ENCODE peak calls at places on chromosomes 2 and 18, in ten cellular contexts. L, C, Y, J, O, E, H, T, W and B are unnamed samples.

GRCh38 chr18:68865503-68865902 is 67.6 kb downstream of the CCDC102B start:
- DNase-seq in C (no peak), J (no peak), O (no peak), E (no peak), Y (no peak), W (no peak), L (no peak), H (no peak), T (no peak), B (no peak)

GRCh38 chr2:176814740-176815367 is 397.7 kb upstream of the HNRNPA3 start:
- DNase-seq in C (peak), T (no peak), O (peak), Y (peak), J (peak), H (no peak), W (peak), E (peak), L (peak), B (peak)

GRCh38 chr2:75155115-75155514 is 44.2 kb downstream of the TACR1 start:
- DNase-seq in T (no peak), L (no peak), E (no peak), O (no peak), Y (no peak), W (no peak), H (no peak), J (peak), C (no peak), B (peak)

GRCh38 chr2:222442665-222443064 is 18.3 kb downstream of the SGPP2 start:
- DNase-seq in H (no peak), W (no peak), J (no peak), E (no peak), T (no peak), C (no peak), Y (no peak), O (no peak), L (no peak), B (no peak)

GRCh38 chr2:216634317-216635148 is 1.3 kb downstream of the IGFBP2 start:
- DNase-seq in J (peak), H (no peak), E (no peak), Y (no peak), W (peak), C (no peak), L (no peak), T (no peak), O (peak), B (no peak)

GRCh38 chr18:23105030-23105429 is 30.3 kb upstream of the CABLES1 start:
- DNase-seq in O (no peak), C (no peak), H (no peak), J (no peak), E (no peak), L (no peak), Y (no peak), W (no peak), T (no peak), B (no peak)

GRCh38 chr2:42102606-42103450 is 55.0 kb downstream of the PKDCC start:
- DNase-seq in J (no peak), H (no peak), W (peak), Y (peak), O (peak), E (peak), L (no peak), C (no peak), T (no peak), B (peak)

GRCh38 chr2:172968061-172968469 is 107.6 kb upstream of the MAP3K20 start:
- DNase-seq in O (no peak), T (peak), J (peak), H (no peak), E (peak), C (no peak), L (no peak), W (no peak), Y (peak), B (peak)

GRCh38 chr2:189782221-189782671 is 1.9 kb downstream of the ORMDL1 start:
- DNase-seq in T (no peak), O (no peak), W (no peak), J (peak), H (no peak), L (no peak), Y (peak), E (peak), C (no peak), B (peak)

GRCh38 chr2:42050350-42051167 is 2.7 kb downstream of the PKDCC start:
- DNase-seq in O (no peak), L (no peak), Y (no peak), W (no peak), J (no peak), E (no peak), T (no peak), C (no peak), H (no peak), B (no peak)

GRCh38 chr2:28209864-28210263 is 182.8 kb upstream of the FOSL2 start:
- DNase-seq in E (no peak), C (no peak), Y (no peak), T (no peak), H (no peak), W (no peak), L (no peak), J (no peak), O (no peak), B (no peak)

GRCh38 chr2:16058747-16059358 is 118.5 kb downstream of the MYCN start:
- DNase-seq in T (no peak), Y (no peak), L (no peak), W (no peak), H (no peak), J (no peak), O (no peak), E (no peak), C (no peak), B (no peak)

GRCh38 chr18:44733069-44733753 is 52.5 kb downstream of the SETBP1 start:
- DNase-seq in T (peak), L (no peak), O (no peak), H (no peak), W (no peak), E (peak), J (peak), Y (peak), C (no peak), B (peak)

GRCh38 chr18:52310651-52311050 is 29.3 kb upstream of the DCC start:
- DNase-seq in O (no peak), Y (no peak), T (no peak), W (no peak), L (no peak), C (no peak), J (no peak), E (no peak), H (no peak), B (no peak)

GRCh38 chr2:172099472-172100079 is 3.1 kb downstream of the DLX2 start:
- DNase-seq in H (no peak), O (no peak), Y (no peak), T (no peak), L (no peak), W (no peak), J (no peak), C (no peak), E (no peak), B (no peak)

GRCh38 chr2:96953611-96954489 is 32.5 kb downstream of the FAM178B start:
- DNase-seq in W (no peak), Y (no peak), L (no peak), O (no peak), C (no peak), E (no peak), T (no peak), H (no peak), J (no peak), B (no peak)

GRCh38 chr2:124080281-124081153 is 55.4 kb downstream of the CNTNAP5 start:
- DNase-seq in H (no peak), T (no peak), W (no peak), C (no peak), J (no peak), O (no peak), L (no peak), E (no peak), Y (no peak), B (no peak)

GRCh38 chr2:170277943-170278342 is 100.0 kb downstream of the MYO3B start:
- DNase-seq in H (no peak), J (no peak), W (no peak), T (no peak), C (no peak), E (no peak), Y (no peak), L (no peak), O (no peak), B (no peak)

GRCh38 chr2:67400560-67401464 is 3.7 kb downstream of the ETAA1 start:
- DNase-seq in Y (peak), O (no peak), L (no peak), C (no peak), T (no peak), H (no peak), J (peak), E (peak), W (no peak), B (peak)

GRCh38 chr2:60834270-60834717 is 47.1 kb upstream of the REL start:
- DNase-seq in H (no peak), E (no peak), L (no peak), J (no peak), C (no peak), W (peak), T (no peak), O (peak), Y (no peak), B (no peak)

GRCh38 chr2:150538582-150539236 is 51.2 kb upstream of the RND3 start:
- DNase-seq in O (no peak), W (no peak), L (no peak), E (no peak), C (no peak), H (no peak), T (no peak), J (peak), Y (peak), B (peak)

GRCh38 chr18:23143871-23144270 is 8.6 kb downstream of the CABLES1 start:
- DNase-seq in H (no peak), C (no peak), J (no peak), O (no peak), T (no peak), L (no peak), Y (no peak), E (peak), W (no peak), B (peak)

GRCh38 chr2:96116879-96117533 is 635 bp upstream of the ADRA2B start:
- DNase-seq in C (peak), O (peak), J (peak), E (no peak), L (peak), W (peak), H (no peak), Y (peak), T (no peak), B (peak)